ENCODE peak calls at places on chromosomes 16 and 17, in seven cellular contexts. C is body of pancreas; E is SJCRH30; G is left ventricle myocardium inferior; Q is GM23248; P is CD8-positive, alpha-beta memory T cell; N is CD4-positive, CD25-positive, alpha-beta regulatory T cell. M is an unnamed sample.

GRCh38 chr17:34154916-34155730 is 100.0 kb upstream of the CCL2 start:
- DNase-seq in C (no peak), P (no peak), G (no peak), E (no peak), N (no peak), Q (no peak), M (no peak)

GRCh38 chr16:82653550-82654511 is 27.1 kb downstream of the CDH13 start:
- DNase-seq in C (no peak), G (no peak), Q (peak; percentile 91), N (peak; percentile 39), E (peak; percentile 78), P (peak; percentile 30), M (peak; percentile 71)

GRCh38 chr16:57231821-57232350 is 13.2 kb upstream of the ARL2BP start:
- DNase-seq in P (no peak), E (no peak), Q (no peak), G (no peak), N (no peak), C (peak; percentile 14), M (no peak)

GRCh38 chr16:11401161-11402050 is 56.1 kb downstream of the RMI2 start:
- DNase-seq in P (no peak), E (no peak), C (peak; percentile 93), N (no peak), G (peak; percentile 65), Q (peak; percentile 22), M (no peak)

GRCh38 chr17:64492481-64493109 is 4.3 kb downstream of the POLG2 start:
- DNase-seq in G (no peak), E (no peak), P (no peak), N (peak; percentile 36), Q (peak; percentile 49), C (no peak), M (peak; percentile 59)

GRCh38 chr17:17792143-17792550 is 44.6 kb downstream of the SREBF1 start:
- DNase-seq in E (no peak), Q (no peak), N (no peak), P (no peak), C (no peak), G (no peak), M (no peak)

GRCh38 chr17:5044630-5045029 is 9.4 kb upstream of the SLC52A1 start:
- DNase-seq in N (no peak), E (no peak), G (no peak), C (no peak), Q (no peak), P (no peak), M (no peak)

GRCh38 chr17:49390548-49391324 is 23.9 kb downstream of the PHB1 start:
- DNase-seq in P (no peak), E (peak; percentile 66), C (peak; percentile 44), G (no peak), Q (no peak), N (no peak), M (peak; percentile 29)

GRCh38 chr16:27820646-27821345 is 242.7 kb downstream of the GSG1L start:
- DNase-seq in E (no peak), C (no peak), Q (no peak), G (no peak), P (no peak), N (no peak), M (no peak)

GRCh38 chr17:50468120-50469004 is at the start of gene CHAD:
- DNase-seq in N (no peak), P (no peak), G (no peak), C (no peak), E (no peak), Q (peak; percentile 59), M (no peak)

GRCh38 chr17:67779098-67779672 is 46.1 kb upstream of the BPTF start:
- DNase-seq in C (peak; percentile 87), N (no peak), E (peak; percentile 69), P (no peak), Q (peak; percentile 47), G (peak; percentile 42), M (peak; percentile 19)

GRCh38 chr17:74139120-74139519 is 64.4 kb upstream of the RPL38 start:
- DNase-seq in E (no peak), C (no peak), N (no peak), Q (no peak), G (no peak), P (no peak), M (no peak)

GRCh38 chr17:74140282-74140681 is 63.2 kb upstream of the RPL38 start:
- DNase-seq in N (no peak), E (no peak), C (no peak), G (no peak), Q (no peak), P (no peak), M (no peak)

GRCh38 chr17:74137416-74137815 is 66.1 kb upstream of the RPL38 start:
- DNase-seq in Q (no peak), P (no peak), C (no peak), G (no peak), N (no peak), E (no peak), M (no peak)

GRCh38 chr17:74145756-74146155 is 57.7 kb upstream of the RPL38 start:
- DNase-seq in G (no peak), E (no peak), C (no peak), N (no peak), P (no peak), Q (no peak), M (no peak)

GRCh38 chr17:74141612-74142011 is 61.9 kb upstream of the RPL38 start:
- DNase-seq in E (no peak), N (no peak), P (no peak), C (no peak), G (no peak), Q (no peak), M (no peak)
- H3K9me3 ChIP-seq in E (peaks cover 18% of the 10 kb centered on the region), N (peaks cover 18% of the 10 kb centered on the region), P (peaks cover 9% of the 10 kb centered on the region), C (no peaks in the 10 kb centered on the region), G (peaks cover 57% of the 10 kb centered on the region), Q (no peaks in the 10 kb centered on the region), M (no peaks in the 10 kb centered on the region)

GRCh38 chr17:35313875-35314409 is 59.5 kb downstream of the SLFN11 start:
- DNase-seq in Q (peak; percentile 0), N (peak; percentile 1), G (peak; percentile 67), P (peak; percentile 2), E (no peak), C (no peak), M (peak; percentile 3)
- H3K27ac ChIP-seq in Q (no peak overlapping the region), N (peak overlapping the region; percentile 93), G (peak overlapping the region; percentile 88), P (peak overlapping the region; percentile 87), E (no peak overlapping the region), C (peak overlapping the region; percentile 8), M (peak overlapping the region; percentile 60)

DNA sequence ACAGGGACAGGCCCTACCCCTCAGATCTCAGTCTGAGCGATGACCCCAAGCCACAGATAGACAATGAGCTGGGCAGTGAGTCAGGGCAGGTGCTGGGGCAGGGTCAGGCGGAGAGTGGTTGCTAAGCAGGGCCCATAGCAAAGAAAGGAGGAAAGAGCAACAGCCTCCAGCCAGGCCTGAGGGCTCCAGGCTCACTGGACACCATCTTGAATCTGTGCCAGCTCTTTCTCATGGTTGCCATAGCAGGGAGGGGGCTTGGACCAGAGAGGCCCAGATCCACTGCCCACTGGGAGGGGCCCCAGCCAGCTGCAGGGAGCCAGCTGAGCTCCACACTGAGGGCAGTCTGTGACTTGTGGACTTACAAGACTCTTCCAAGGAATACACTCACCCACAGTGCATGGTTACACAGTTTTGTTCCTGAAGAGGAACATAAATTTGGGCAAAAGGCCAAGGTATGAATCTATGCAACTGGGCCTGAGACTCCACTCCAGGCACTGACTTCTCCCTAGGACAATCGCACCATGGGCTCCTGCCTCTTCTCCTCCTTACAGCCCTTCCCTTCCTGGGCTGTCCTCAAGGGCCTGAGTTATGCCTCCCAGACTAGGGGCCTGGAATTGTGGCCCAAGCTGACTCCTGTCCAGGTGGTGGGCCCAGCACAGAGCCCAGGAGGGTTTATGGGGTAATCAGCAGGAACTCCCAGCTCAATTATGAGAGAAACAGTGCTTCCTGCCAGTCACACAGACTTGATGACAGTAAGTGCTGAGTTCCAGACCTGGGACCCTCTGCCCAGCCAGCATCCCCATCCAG is 59.9 kb downstream of the BEAN1 start:
- DNase-seq in N (no peak), G (no peak), C (peak; percentile 33), P (no peak), Q (peak; percentile 88), E (peak; percentile 68), M (no peak)
- H3K4me1 ChIP-seq in N (peaks cover 7% of the 10 kb centered on the region), G (peaks cover 17% of the 10 kb centered on the region), C (peaks cover 10% of the 10 kb centered on the region), P (peaks cover 4% of the 10 kb centered on the region), Q (peaks cover 10% of the 10 kb centered on the region), E (peaks cover 12% of the 10 kb centered on the region), M (peaks cover 7% of the 10 kb centered on the region)

GRCh38 chr16:58475220-58475619 is 24.7 kb upstream of the NDRG4 start:
- DNase-seq in E (no peak), N (no peak), G (no peak), Q (no peak), C (no peak), P (no peak), M (no peak)
- H3K9me3 ChIP-seq in E (no peaks in the 10 kb centered on the region), N (no peaks in the 10 kb centered on the region), G (no peaks in the 10 kb centered on the region), Q (no peaks in the 10 kb centered on the region), C (no peaks in the 10 kb centered on the region), P (no peaks in the 10 kb centered on the region), M (no peaks in the 10 kb centered on the region)

GRCh38 chr17:61411944-61412859 is 12.6 kb downstream of the TBX2 start:
- DNase-seq in G (peak; percentile 84), C (peak; percentile 63), P (peak; percentile 67), N (peak; percentile 64), E (no peak), Q (peak; percentile 89), M (peak; percentile 78)
- H3K27ac ChIP-seq in G (peak overlapping the region; percentile 93), C (peak overlapping the region; percentile 72), P (no peak overlapping the region), N (no peak overlapping the region), E (no peak overlapping the region), Q (peak overlapping the region; percentile 55), M (peak overlapping the region; percentile 24)

GRCh38 chr16:23504453-23505179 is 5.7 kb downstream of the GGA2 start:
- DNase-seq in P (peak; percentile 70), G (no peak), C (peak; percentile 70), N (peak; percentile 23), E (peak; percentile 94), Q (peak; percentile 98), M (peak; percentile 56)

GRCh38 chr16:23505942-23506605 is 4.2 kb downstream of the GGA2 start:
- DNase-seq in E (peak; percentile 37), Q (peak; percentile 26), N (no peak), C (peak; percentile 38), P (no peak), G (no peak), M (no peak)

GRCh38 chr16:23504076-23504452 is 6.2 kb downstream of the GGA2 start:
- DNase-seq in G (no peak), N (no peak), E (no peak), C (peak; percentile 72), Q (peak; percentile 90), P (no peak), M (no peak)

GRCh38 chr16:23506606-23506994 is 3.7 kb downstream of the GGA2 start:
- DNase-seq in Q (no peak), P (no peak), N (no peak), E (no peak), C (no peak), G (no peak), M (no peak)

GRCh38 chr16:23505180-23505665 is 5.1 kb downstream of the GGA2 start:
- DNase-seq in P (no peak), N (no peak), Q (no peak), C (no peak), G (no peak), E (no peak), M (no peak)
- H3K4me1 ChIP-seq in P (peaks cover 56% of the 10 kb centered on the region), N (peaks cover 41% of the 10 kb centered on the region), Q (peaks cover 32% of the 10 kb centered on the region), C (peaks cover 80% of the 10 kb centered on the region), G (peaks cover 92% of the 10 kb centered on the region), E (peaks cover 29% of the 10 kb centered on the region), M (peaks cover 72% of the 10 kb centered on the region)